ENCODE peak calls at places on chromosomes 4 and X, in eight cellular contexts. One of them, this sample, is unnamed.
A peak's percentile ranks its signal among the peaks of the same experiment; 100 is the strongest.

GRCh38 chr4:7377223-7377865 is 57.4 kb downstream of the PSAPL1 start:
- DNase-seq in stimulated activated effector memory CD8-positive, alpha-beta T cell treated with anti-CD3 and anti-CD28 coated beads, Interleukin-12 subunit alpha, Interleukin-12 subunit beta, amount 100 ng/mL, for 72 hours: no peak
- DNase-seq in heart left ventricle: no peak
- DNase-seq in T-helper 2 cell: no peak
- DNase-seq in SK-MEL-5: no peak
- DNase-seq in substantia nigra: no peak
- DNase-seq in EH: no peak
- DNase-seq in fibroblast of mammary gland: no peak
- DNase-seq in this sample: no peak

GRCh38 chr4:121472937-121473721 is 92.3 kb upstream of the QRFPR start:
- DNase-seq in stimulated activated effector memory CD8-positive, alpha-beta T cell treated with anti-CD3 and anti-CD28 coated beads, Interleukin-12 subunit alpha, Interleukin-12 subunit beta, amount 100 ng/mL, for 72 hours: no peak
- DNase-seq in heart left ventricle: no peak
- DNase-seq in T-helper 2 cell: no peak
- DNase-seq in SK-MEL-5: no peak
- DNase-seq in substantia nigra: no peak
- DNase-seq in EH: no peak
- DNase-seq in fibroblast of mammary gland: no peak
- DNase-seq in this sample: no peak

GRCh38 chr4:122716825-122717448 is 15.6 kb upstream of the BBS12 start:
- DNase-seq in stimulated activated effector memory CD8-positive, alpha-beta T cell treated with anti-CD3 and anti-CD28 coated beads, Interleukin-12 subunit alpha, Interleukin-12 subunit beta, amount 100 ng/mL, for 72 hours: peak; percentile 49
- DNase-seq in heart left ventricle: peak; percentile 67
- DNase-seq in T-helper 2 cell: peak; percentile 16
- DNase-seq in SK-MEL-5: peak; percentile 84
- DNase-seq in substantia nigra: peak; percentile 4
- DNase-seq in EH: peak; percentile 74
- DNase-seq in fibroblast of mammary gland: peak; percentile 79
- DNase-seq in this sample: peak; percentile 67

GRCh38 chr4:110778526-110778925 is 155.6 kb upstream of the PITX2 start:
- DNase-seq in stimulated activated effector memory CD8-positive, alpha-beta T cell treated with anti-CD3 and anti-CD28 coated beads, Interleukin-12 subunit alpha, Interleukin-12 subunit beta, amount 100 ng/mL, for 72 hours: no peak
- DNase-seq in heart left ventricle: no peak
- DNase-seq in T-helper 2 cell: no peak
- DNase-seq in SK-MEL-5: no peak
- DNase-seq in substantia nigra: no peak
- DNase-seq in EH: peak; percentile 30
- DNase-seq in fibroblast of mammary gland: peak; percentile 72
- DNase-seq in this sample: no peak

GRCh38 chrX:41293269-41293668 is 40.7 kb upstream of the DDX3X start:
- DNase-seq in stimulated activated effector memory CD8-positive, alpha-beta T cell treated with anti-CD3 and anti-CD28 coated beads, Interleukin-12 subunit alpha, Interleukin-12 subunit beta, amount 100 ng/mL, for 72 hours: no peak
- DNase-seq in heart left ventricle: no peak
- DNase-seq in T-helper 2 cell: no peak
- DNase-seq in SK-MEL-5: peak; percentile 54
- DNase-seq in substantia nigra: no peak
- DNase-seq in EH: no peak
- DNase-seq in fibroblast of mammary gland: no peak
- DNase-seq in this sample: no peak

GRCh38 chrX:40010550-40011364 is 87.0 kb downstream of the BCOR start:
- DNase-seq in stimulated activated effector memory CD8-positive, alpha-beta T cell treated with anti-CD3 and anti-CD28 coated beads, Interleukin-12 subunit alpha, Interleukin-12 subunit beta, amount 100 ng/mL, for 72 hours: no peak
- DNase-seq in heart left ventricle: no peak
- DNase-seq in T-helper 2 cell: no peak
- DNase-seq in SK-MEL-5: no peak
- DNase-seq in substantia nigra: no peak
- DNase-seq in EH: no peak
- DNase-seq in fibroblast of mammary gland: no peak
- DNase-seq in this sample: no peak

GRCh38 chr4:86264269-86264668 is 95.6 kb downstream of the MAPK10 start:
- DNase-seq in stimulated activated effector memory CD8-positive, alpha-beta T cell treated with anti-CD3 and anti-CD28 coated beads, Interleukin-12 subunit alpha, Interleukin-12 subunit beta, amount 100 ng/mL, for 72 hours: no peak
- DNase-seq in heart left ventricle: no peak
- DNase-seq in T-helper 2 cell: no peak
- DNase-seq in SK-MEL-5: no peak
- DNase-seq in substantia nigra: no peak
- DNase-seq in EH: no peak
- DNase-seq in fibroblast of mammary gland: no peak
- DNase-seq in this sample: no peak

GRCh38 chr4:52196606-52197130 is 145.6 kb downstream of the SPATA18 start:
- DNase-seq in stimulated activated effector memory CD8-positive, alpha-beta T cell treated with anti-CD3 and anti-CD28 coated beads, Interleukin-12 subunit alpha, Interleukin-12 subunit beta, amount 100 ng/mL, for 72 hours: no peak
- DNase-seq in heart left ventricle: no peak
- DNase-seq in T-helper 2 cell: no peak
- DNase-seq in SK-MEL-5: no peak
- DNase-seq in substantia nigra: no peak
- DNase-seq in EH: peak; percentile 8
- DNase-seq in fibroblast of mammary gland: no peak
- DNase-seq in this sample: no peak

GRCh38 chr4:129254126-129254525 is 158.2 kb downstream of the C4orf33 start:
- DNase-seq in stimulated activated effector memory CD8-positive, alpha-beta T cell treated with anti-CD3 and anti-CD28 coated beads, Interleukin-12 subunit alpha, Interleukin-12 subunit beta, amount 100 ng/mL, for 72 hours: no peak
- DNase-seq in heart left ventricle: no peak
- DNase-seq in T-helper 2 cell: no peak
- DNase-seq in SK-MEL-5: peak; percentile 23
- DNase-seq in substantia nigra: no peak
- DNase-seq in EH: no peak
- DNase-seq in fibroblast of mammary gland: no peak
- DNase-seq in this sample: no peak

GRCh38 chr4:15695240-15695699 is 7.6 kb upstream of the BST1 start:
- DNase-seq in stimulated activated effector memory CD8-positive, alpha-beta T cell treated with anti-CD3 and anti-CD28 coated beads, Interleukin-12 subunit alpha, Interleukin-12 subunit beta, amount 100 ng/mL, for 72 hours: no peak
- DNase-seq in heart left ventricle: no peak
- DNase-seq in T-helper 2 cell: no peak
- DNase-seq in SK-MEL-5: peak; percentile 37
- DNase-seq in substantia nigra: no peak
- DNase-seq in EH: peak; percentile 96
- DNase-seq in fibroblast of mammary gland: peak; percentile 98
- DNase-seq in this sample: no peak

GRCh38 chrX:42752730-42753129 is 25.2 kb downstream of the PPP1R2C start:
- DNase-seq in stimulated activated effector memory CD8-positive, alpha-beta T cell treated with anti-CD3 and anti-CD28 coated beads, Interleukin-12 subunit alpha, Interleukin-12 subunit beta, amount 100 ng/mL, for 72 hours: no peak
- DNase-seq in heart left ventricle: no peak
- DNase-seq in T-helper 2 cell: no peak
- DNase-seq in SK-MEL-5: no peak
- DNase-seq in substantia nigra: no peak
- DNase-seq in EH: peak; percentile 30
- DNase-seq in fibroblast of mammary gland: no peak
- DNase-seq in this sample: no peak

GRCh38 chrX:12013220-12013619 is 125.1 kb upstream of the FRMPD4 start:
- DNase-seq in stimulated activated effector memory CD8-positive, alpha-beta T cell treated with anti-CD3 and anti-CD28 coated beads, Interleukin-12 subunit alpha, Interleukin-12 subunit beta, amount 100 ng/mL, for 72 hours: no peak
- DNase-seq in heart left ventricle: no peak
- DNase-seq in T-helper 2 cell: no peak
- DNase-seq in SK-MEL-5: no peak
- DNase-seq in substantia nigra: no peak
- DNase-seq in EH: peak; percentile 59
- DNase-seq in fibroblast of mammary gland: peak; percentile 54
- DNase-seq in this sample: no peak

GRCh38 chr4:44319129-44319528 is 129.5 kb downstream of the KCTD8 start:
- DNase-seq in stimulated activated effector memory CD8-positive, alpha-beta T cell treated with anti-CD3 and anti-CD28 coated beads, Interleukin-12 subunit alpha, Interleukin-12 subunit beta, amount 100 ng/mL, for 72 hours: no peak
- DNase-seq in heart left ventricle: no peak
- DNase-seq in T-helper 2 cell: no peak
- DNase-seq in SK-MEL-5: no peak
- DNase-seq in substantia nigra: no peak
- DNase-seq in EH: no peak
- DNase-seq in fibroblast of mammary gland: no peak
- DNase-seq in this sample: no peak

GRCh38 chrX:153646620-153647373 is at the start of gene DUSP9:
- DNase-seq in stimulated activated effector memory CD8-positive, alpha-beta T cell treated with anti-CD3 and anti-CD28 coated beads, Interleukin-12 subunit alpha, Interleukin-12 subunit beta, amount 100 ng/mL, for 72 hours: no peak
- DNase-seq in heart left ventricle: peak; percentile 21
- DNase-seq in T-helper 2 cell: no peak
- DNase-seq in SK-MEL-5: peak; percentile 44
- DNase-seq in substantia nigra: no peak
- DNase-seq in EH: peak; percentile 34
- DNase-seq in fibroblast of mammary gland: peak; percentile 2
- DNase-seq in this sample: no peak

GRCh38 chrX:40552768-40553167 is 28.0 kb upstream of the ATP6AP2 start:
- DNase-seq in stimulated activated effector memory CD8-positive, alpha-beta T cell treated with anti-CD3 and anti-CD28 coated beads, Interleukin-12 subunit alpha, Interleukin-12 subunit beta, amount 100 ng/mL, for 72 hours: no peak
- DNase-seq in heart left ventricle: no peak
- DNase-seq in T-helper 2 cell: no peak
- DNase-seq in SK-MEL-5: peak; percentile 22
- DNase-seq in substantia nigra: no peak
- DNase-seq in EH: peak; percentile 18
- DNase-seq in fibroblast of mammary gland: peak; percentile 8
- DNase-seq in this sample: no peak

GRCh38 chrX:68685722-68686683 is 38.5 kb downstream of the STARD8 start:
- DNase-seq in stimulated activated effector memory CD8-positive, alpha-beta T cell treated with anti-CD3 and anti-CD28 coated beads, Interleukin-12 subunit alpha, Interleukin-12 subunit beta, amount 100 ng/mL, for 72 hours: no peak
- DNase-seq in heart left ventricle: peak; percentile 65
- DNase-seq in T-helper 2 cell: no peak
- DNase-seq in SK-MEL-5: no peak
- DNase-seq in substantia nigra: no peak
- DNase-seq in EH: peak; percentile 67
- DNase-seq in fibroblast of mammary gland: peak; percentile 85
- DNase-seq in this sample: no peak

GRCh38 chr4:78207951-78208350 is 150.8 kb downstream of the FRAS1 start:
- DNase-seq in stimulated activated effector memory CD8-positive, alpha-beta T cell treated with anti-CD3 and anti-CD28 coated beads, Interleukin-12 subunit alpha, Interleukin-12 subunit beta, amount 100 ng/mL, for 72 hours: no peak
- DNase-seq in heart left ventricle: no peak
- DNase-seq in T-helper 2 cell: no peak
- DNase-seq in SK-MEL-5: no peak
- DNase-seq in substantia nigra: no peak
- DNase-seq in EH: no peak
- DNase-seq in fibroblast of mammary gland: no peak
- DNase-seq in this sample: no peak

GRCh38 chrX:32084757-32085156 is 1012.9 kb upstream of the FTHL17 start:
- DNase-seq in stimulated activated effector memory CD8-positive, alpha-beta T cell treated with anti-CD3 and anti-CD28 coated beads, Interleukin-12 subunit alpha, Interleukin-12 subunit beta, amount 100 ng/mL, for 72 hours: no peak
- DNase-seq in heart left ventricle: no peak
- DNase-seq in T-helper 2 cell: no peak
- DNase-seq in SK-MEL-5: peak; percentile 96
- DNase-seq in substantia nigra: no peak
- DNase-seq in EH: no peak
- DNase-seq in fibroblast of mammary gland: no peak
- DNase-seq in this sample: no peak

GRCh38 chrX:21384178-21384577 is 10.0 kb downstream of the CNKSR2 start:
- DNase-seq in stimulated activated effector memory CD8-positive, alpha-beta T cell treated with anti-CD3 and anti-CD28 coated beads, Interleukin-12 subunit alpha, Interleukin-12 subunit beta, amount 100 ng/mL, for 72 hours: no peak
- DNase-seq in heart left ventricle: no peak
- DNase-seq in T-helper 2 cell: no peak
- DNase-seq in SK-MEL-5: no peak
- DNase-seq in substantia nigra: no peak
- DNase-seq in EH: no peak
- DNase-seq in fibroblast of mammary gland: no peak
- DNase-seq in this sample: no peak

GRCh38 chr4:26433556-26433955 is 56.7 kb downstream of the CCKAR start:
- DNase-seq in stimulated activated effector memory CD8-positive, alpha-beta T cell treated with anti-CD3 and anti-CD28 coated beads, Interleukin-12 subunit alpha, Interleukin-12 subunit beta, amount 100 ng/mL, for 72 hours: no peak
- DNase-seq in heart left ventricle: no peak
- DNase-seq in T-helper 2 cell: no peak
- DNase-seq in SK-MEL-5: peak; percentile 10
- DNase-seq in substantia nigra: no peak
- DNase-seq in EH: no peak
- DNase-seq in fibroblast of mammary gland: no peak
- DNase-seq in this sample: no peak

GRCh38 chr4:70772929-70773555 is 51.3 kb downstream of the RUFY3 start:
- DNase-seq in stimulated activated effector memory CD8-positive, alpha-beta T cell treated with anti-CD3 and anti-CD28 coated beads, Interleukin-12 subunit alpha, Interleukin-12 subunit beta, amount 100 ng/mL, for 72 hours: no peak
- DNase-seq in heart left ventricle: no peak
- DNase-seq in T-helper 2 cell: no peak
- DNase-seq in SK-MEL-5: no peak
- DNase-seq in substantia nigra: no peak
- DNase-seq in EH: no peak
- DNase-seq in fibroblast of mammary gland: no peak
- DNase-seq in this sample: no peak

GRCh38 chr4:48037117-48037462 is 20.5 kb downstream of the NIPAL1 start:
- DNase-seq in stimulated activated effector memory CD8-positive, alpha-beta T cell treated with anti-CD3 and anti-CD28 coated beads, Interleukin-12 subunit alpha, Interleukin-12 subunit beta, amount 100 ng/mL, for 72 hours: no peak
- DNase-seq in heart left ventricle: no peak
- DNase-seq in T-helper 2 cell: no peak
- DNase-seq in SK-MEL-5: no peak
- DNase-seq in substantia nigra: no peak
- DNase-seq in EH: no peak
- DNase-seq in fibroblast of mammary gland: no peak
- DNase-seq in this sample: no peak